ENCODE peak calls at places on chromosomes 4 and X, in nine cellular contexts. N is mammary epithelial cell; P is lung; W is fibroblast of lung; A is effector memory CD4-positive, alpha-beta T cell; E is tibial artery; V is stomach; D is left lung; Q is left ventricle myocardium inferior. M is an unnamed sample.

GRCh38 chr4:154743683-154744340 is at the start of gene LRAT:
- DNase-seq in D (peak), N (peak), W (no peak), V (peak), Q (peak), P (peak), A (no peak), E (no peak), M (peak)

GRCh38 chr4:10578027-10578426 is 106.5 kb downstream of the CLNK start:
- DNase-seq in E (no peak), P (no peak), Q (no peak), D (no peak), W (no peak), V (no peak), N (no peak), A (no peak), M (no peak)

GRCh38 chr4:38184404-38184803 is 224.2 kb downstream of the PTTG2 start:
- DNase-seq in V (no peak), Q (no peak), D (no peak), W (no peak), E (no peak), N (no peak), A (no peak), P (no peak), M (no peak)

GRCh38 chrX:22486326-22486725 is 213.6 kb downstream of the CBLL2 start:
- DNase-seq in V (no peak), D (no peak), P (no peak), Q (no peak), W (peak), N (peak), A (no peak), E (no peak), M (no peak)

GRCh38 chrX:37348237-37349130 is 680 bp upstream of the PRRG1 start:
- DNase-seq in E (no peak), Q (no peak), N (no peak), P (no peak), W (peak), D (no peak), V (no peak), A (no peak), M (peak)

GRCh38 chr4:137274404-137274803 is 257.9 kb downstream of the PCDH18 start:
- DNase-seq in N (no peak), E (no peak), Q (no peak), W (peak), A (no peak), P (no peak), D (no peak), V (no peak), M (no peak)

GRCh38 chr4:40601641-40602040 is 28.0 kb downstream of the RBM47 start:
- DNase-seq in W (no peak), D (no peak), E (no peak), P (no peak), V (peak), Q (no peak), A (no peak), N (no peak), M (no peak)

GRCh38 chr4:107391630-107392028 is 328.4 kb downstream of the PAPSS1 start:
- DNase-seq in A (no peak), E (no peak), Q (no peak), D (no peak), W (no peak), P (no peak), V (no peak), N (no peak), M (no peak)

GRCh38 chr4:177444911-177445736 is 2.9 kb upstream of the AGA start:
- DNase-seq in V (no peak), A (no peak), E (no peak), D (no peak), Q (no peak), P (no peak), W (no peak), N (no peak), M (peak)

DNA sequence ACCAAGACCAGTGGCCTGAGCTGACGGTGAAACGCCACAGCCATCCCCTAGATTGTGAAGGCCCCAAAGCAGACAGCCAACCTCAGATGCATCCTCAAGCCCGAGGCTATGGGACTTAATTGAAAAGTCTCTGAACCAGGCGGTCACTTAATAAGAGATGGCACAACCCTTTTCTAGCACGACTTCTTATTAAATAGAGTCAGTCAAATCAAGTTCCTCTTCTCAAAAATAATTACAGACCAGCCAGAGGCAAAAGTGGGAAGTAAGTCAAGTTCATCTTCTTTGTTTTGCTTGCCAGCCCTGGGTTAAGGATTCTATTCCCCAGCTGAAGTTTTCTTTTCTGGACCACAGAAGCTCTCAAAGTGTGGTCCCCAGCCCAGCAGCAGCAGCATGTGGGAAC is 9.7 kb upstream of the SH3KBP1 start:
- DNase-seq in Q (no peak), E (no peak), W (no peak), P (no peak), N (no peak), D (no peak), A (no peak), V (no peak), M (no peak)
- H3K27ac ChIP-seq in Q (no peak), E (no peak), W (no peak), P (no peak), N (no peak), D (no peak), A (no peak), V (no peak), M (no peak)

DNA sequence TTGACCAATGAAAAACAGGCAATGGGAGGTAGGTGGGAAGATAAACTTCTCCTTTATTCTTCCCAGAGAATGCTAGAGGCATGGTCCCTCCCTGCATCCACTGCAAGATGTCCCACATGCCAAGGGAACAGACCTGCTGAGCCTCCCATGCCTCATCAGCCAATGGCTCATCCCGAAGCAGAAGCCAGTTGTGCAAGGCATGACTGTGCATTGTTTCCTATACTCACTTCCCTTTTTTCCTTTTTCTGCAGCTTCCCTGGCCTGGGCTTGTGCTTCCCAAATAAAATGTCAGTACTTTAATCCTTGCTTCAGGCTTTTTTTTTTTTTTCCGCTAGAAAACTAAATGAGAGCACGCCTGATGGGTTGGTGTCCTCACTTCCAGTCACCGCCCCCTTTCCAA is 239.1 kb upstream of the JADE1 start:
- DNase-seq in V (no peak), P (peak), N (peak), Q (peak), W (no peak), E (peak), A (no peak), D (no peak), M (no peak)
- H3K4me3 ChIP-seq in V (no peak), P (no peak), N (no peak), Q (no peak), W (no peak), E (no peak), A (no peak), D (no peak), M (no peak)

GRCh38 chr4:81628489-81628888 is 156.8 kb upstream of the RASGEF1B start:
- DNase-seq in P (no peak), W (peak), E (no peak), D (no peak), N (peak), V (no peak), Q (no peak), A (no peak), M (no peak)

GRCh38 chr4:81627617-81628016 is 155.9 kb upstream of the RASGEF1B start:
- DNase-seq in V (no peak), E (no peak), W (no peak), A (no peak), P (no peak), D (no peak), Q (no peak), N (no peak), M (no peak)

GRCh38 chr4:81625422-81626417 is 154.0 kb upstream of the RASGEF1B start:
- DNase-seq in E (no peak), W (no peak), P (no peak), A (no peak), V (no peak), N (no peak), Q (no peak), D (no peak), M (no peak)

GRCh38 chr4:81623434-81623833 is 151.7 kb upstream of the RASGEF1B start:
- DNase-seq in P (no peak), V (no peak), D (no peak), A (no peak), N (no peak), E (no peak), W (no peak), Q (no peak), M (no peak)

GRCh38 chr4:81626851-81627250 is 155.1 kb upstream of the RASGEF1B start:
- DNase-seq in V (no peak), E (no peak), A (no peak), P (no peak), N (no peak), W (no peak), Q (no peak), D (no peak), M (no peak)
- H3K27ac ChIP-seq in V (no peak), E (no peak), A (no peak), P (no peak), N (no peak), W (no peak), Q (no peak), D (no peak), M (no peak)

GRCh38 chrX:20354505-20354904 is 87.8 kb upstream of the RPS6KA3 start:
- DNase-seq in Q (no peak), A (no peak), D (no peak), V (no peak), E (no peak), N (no peak), W (no peak), P (no peak), M (no peak)
- H3K4me3 ChIP-seq in Q (no peak), A (no peak), D (no peak), V (no peak), E (no peak), N (no peak), W (no peak), P (no peak), M (no peak)

GRCh38 chrX:150982786-150983525 is at the start of gene HMGB3:
- DNase-seq in V (peak), P (peak), E (peak), D (peak), N (peak), W (peak), A (peak), Q (peak), M (peak)

GRCh38 chrX:150980711-150981110 is 2.4 kb upstream of the HMGB3 start:
- DNase-seq in W (no peak), P (no peak), D (no peak), V (no peak), Q (no peak), A (no peak), E (no peak), N (no peak), M (no peak)

GRCh38 chrX:150982235-150982785 is 825 bp upstream of the HMGB3 start:
- DNase-seq in N (no peak), Q (no peak), D (no peak), A (no peak), E (no peak), V (no peak), P (no peak), W (no peak), M (no peak)

GRCh38 chrX:150984164-150984824 is 1.2 kb downstream of the HMGB3 start:
- DNase-seq in E (no peak), N (no peak), A (no peak), D (peak), Q (no peak), P (no peak), V (no peak), W (no peak), M (peak)

GRCh38 chrX:150983526-150984163 is 510 bp downstream of the HMGB3 start:
- DNase-seq in P (no peak), V (no peak), D (peak), E (no peak), N (no peak), Q (no peak), W (no peak), A (no peak), M (no peak)
- H3K27ac ChIP-seq in P (peak), V (peak), D (no peak), E (no peak), N (peak), Q (peak), W (peak), A (no peak), M (peak)

DNA sequence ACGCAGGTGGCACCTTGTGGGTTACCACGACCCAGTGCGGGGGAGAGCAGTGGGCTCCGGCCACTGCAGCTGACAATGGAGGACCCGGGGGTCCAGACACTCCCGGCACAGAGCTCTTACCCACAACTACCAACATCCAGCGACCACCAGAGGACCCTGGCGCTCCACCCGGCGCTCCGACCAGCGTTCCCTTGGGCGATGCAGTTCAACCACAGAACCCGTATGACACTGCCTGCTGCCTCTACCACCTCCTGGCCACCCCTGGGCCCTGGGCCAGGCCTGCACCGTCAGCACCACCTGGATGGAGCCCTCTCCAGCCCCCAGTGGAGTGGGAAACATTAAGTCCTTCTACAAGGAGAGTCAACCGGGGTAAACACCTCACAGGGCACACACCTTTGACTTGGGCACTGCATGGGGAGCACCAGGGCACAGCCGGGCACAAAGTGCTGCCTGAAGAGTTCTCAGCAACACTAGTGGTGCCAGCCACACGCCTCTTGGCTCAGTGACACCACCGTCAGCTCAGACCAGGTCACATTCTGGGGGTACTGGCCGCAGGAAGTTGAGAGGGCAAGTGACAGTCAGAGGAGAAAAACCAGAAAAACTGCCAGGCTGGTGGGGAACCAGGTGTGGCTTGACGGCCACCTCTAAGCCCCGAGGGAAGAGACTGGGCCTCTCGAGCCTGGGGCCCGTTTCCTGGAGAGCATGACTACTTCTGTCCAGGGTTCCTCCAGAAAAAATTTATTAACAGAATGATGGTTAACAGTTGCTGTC is 2.6 kb downstream of the CTBP1 start:
- DNase-seq in P (peak), W (no peak), D (peak), N (peak), E (peak), V (no peak), Q (peak), A (no peak), M (peak)
- H3K4me3 ChIP-seq in P (no peak), W (peak), D (peak), N (peak), E (peak), V (peak), Q (peak), A (peak), M (no peak)

DNA sequence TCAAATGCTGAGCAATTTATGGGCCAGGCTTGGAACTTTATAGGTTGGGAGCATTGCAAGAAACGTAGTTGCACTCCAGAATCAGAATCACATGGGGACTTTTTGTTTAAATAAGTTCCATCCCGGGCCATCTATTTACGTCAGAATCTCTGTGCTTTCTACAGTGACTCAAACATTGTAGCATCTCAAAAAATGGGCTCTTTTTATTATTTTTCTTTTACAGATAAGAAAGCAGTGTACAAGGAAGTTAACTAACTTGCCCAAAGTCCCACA is 10.2 kb downstream of the CC2D2A start:
- DNase-seq in V (no peak), D (no peak), P (no peak), W (peak), A (no peak), N (no peak), E (no peak), Q (no peak), M (no peak)
- H3K27ac ChIP-seq in V (peak), D (peak), P (no peak), W (peak), A (no peak), N (no peak), E (peak), Q (peak), M (peak)

M was measured in thyroid gland.